ENCODE peak calls at places on chromosomes 4 and X, in four cellular contexts. O, K, E and A are unnamed samples.

GRCh38 chrX:149639568-149639967 is 8.0 kb upstream of the TMEM185A start:
- DNase-seq in O (no peak), E (no peak), K (no peak), A (no peak)

GRCh38 chrX:153440556-153441135 is 5.2 kb downstream of the TREX2 start:
- DNase-seq in E (no peak), K (no peak), O (no peak), A (no peak)

GRCh38 chr4:44493924-44494323 is 45.3 kb upstream of the KCTD8 start:
- DNase-seq in E (peak; percentile 31), K (no peak), O (no peak), A (peak; percentile 26)

GRCh38 chrX:111511477-111511876 is at the start of gene SERTM2:
- DNase-seq in K (no peak), E (no peak), O (no peak), A (peak; percentile 27)

GRCh38 chr4:125789018-125789417 is 474.3 kb downstream of the FAT4 start:
- DNase-seq in E (no peak), O (no peak), K (no peak), A (no peak)

GRCh38 chrX:85955510-85955909 is 91.8 kb downstream of the CHM start:
- DNase-seq in E (no peak), K (no peak), O (no peak), A (no peak)

GRCh38 chr4:172095161-172095560 is 282.0 kb downstream of the GALNTL6 start:
- DNase-seq in O (no peak), E (no peak), K (no peak), A (no peak)

GRCh38 chrX:16592194-16592770 is 57.7 kb upstream of the S100G start:
- DNase-seq in K (no peak), O (no peak), E (no peak), A (no peak)

GRCh38 chr4:69875576-69875975 is 15.6 kb upstream of the SULT1E1 start:
- DNase-seq in K (no peak), E (no peak), O (no peak), A (no peak)

GRCh38 chr4:183955666-183956065 is 50.6 kb downstream of the STOX2 start:
- DNase-seq in O (no peak), K (no peak), E (no peak), A (no peak)

GRCh38 chr4:10180603-10180926 is 64.0 kb upstream of the WDR1 start:
- DNase-seq in E (no peak), O (no peak), K (no peak), A (no peak)

GRCh38 chrX:112941209-112941788 is 100.7 kb upstream of the AMOT start:
- DNase-seq in O (no peak), E (no peak), K (peak; percentile 0), A (peak; percentile 3)

GRCh38 chr4:122503214-122503613 is 46.7 kb upstream of the IL2 start:
- DNase-seq in K (no peak), O (no peak), E (peak; percentile 5), A (no peak)